ENCODE peak calls at places on chromosomes 11 and 22, in nine cellular contexts. O is mesenchymal stem cell, Y is T-cell, E is SW 1271, U is endothelial cell of umbilical vein, W is foreskin fibroblast, S is psoas muscle, X is substantia nigra, C is glutamatergic neuron. G is an unnamed sample.
A peak's percentile ranks its signal among the peaks of the same experiment; 100 is the strongest.

GRCh38 chr11:87454246-87454645 is 416.5 kb downstream of the TMEM135 start:
- DNase-seq in C (no peak), E (no peak), O (no peak), U (no peak), Y (no peak), X (no peak), S (no peak), W (peak; percentile 24), G (no peak)

GRCh38 chr11:73566977-73567755 is 30.7 kb downstream of the FAM168A start:
- DNase-seq in S (peak; percentile 56), Y (no peak), U (peak; percentile 62), W (no peak), C (no peak), E (no peak), X (no peak), O (no peak), G (no peak)

GRCh38 chr11:12251651-12252560 is 125.5 kb upstream of the PARVA start:
- DNase-seq in W (no peak), U (no peak), X (no peak), C (no peak), Y (no peak), O (no peak), S (no peak), E (no peak), G (no peak)

GRCh38 chr22:19893363-19893762 is 38.7 kb upstream of the GNB1L start:
- DNase-seq in E (no peak), X (no peak), C (no peak), O (no peak), Y (no peak), W (no peak), U (no peak), S (no peak), G (no peak)

GRCh38 chr11:127470485-127470884 is 469.9 kb upstream of the KIRREL3 start:
- DNase-seq in Y (no peak), X (no peak), S (no peak), C (peak; percentile 60), O (peak; percentile 24), U (peak; percentile 2), E (no peak), W (no peak), G (no peak)

GRCh38 chr11:78339483-78339882 is 78.1 kb downstream of the GAB2 start:
- DNase-seq in O (no peak), C (no peak), X (no peak), W (no peak), U (no peak), Y (no peak), S (no peak), E (no peak), G (no peak)

GRCh38 chr11:15815246-15816209 is 540.8 kb downstream of the SOX6 start:
- DNase-seq in Y (no peak), U (no peak), C (no peak), S (no peak), X (no peak), O (peak; percentile 38), E (no peak), W (peak; percentile 4), G (no peak)

GRCh38 chr22:31488988-31489617 is 539 bp downstream of the EIF4ENIF1 start:
- DNase-seq in S (peak; percentile 71), U (peak; percentile 52), Y (no peak), C (peak; percentile 64), O (peak; percentile 55), E (peak; percentile 18), X (peak; percentile 40), W (peak; percentile 56), G (peak; percentile 6)

GRCh38 chr11:112455791-112456190 is 195.1 kb upstream of the PLET1 start:
- DNase-seq in S (no peak), Y (no peak), O (no peak), X (no peak), U (peak; percentile 36), E (no peak), C (no peak), W (no peak), G (no peak)

GRCh38 chr11:96204721-96205459 is 138.1 kb downstream of the MAML2 start:
- DNase-seq in X (no peak), U (no peak), O (no peak), W (no peak), S (no peak), E (no peak), C (no peak), Y (no peak), G (peak; percentile 20)

GRCh38 chr11:93216511-93217121 is 18.8 kb upstream of the SLC36A4 start:
- DNase-seq in O (no peak), Y (no peak), U (no peak), E (no peak), X (no peak), C (no peak), S (no peak), W (no peak), G (no peak)

GRCh38 chr11:36311926-36312592 is 16.0 kb downstream of the PRR5L start:
- DNase-seq in W (peak; percentile 30), E (no peak), S (no peak), C (no peak), O (no peak), X (no peak), Y (no peak), U (no peak), G (no peak)